ENCODE peak calls at places on chromosomes 13 and 19, in five cellular contexts. One of them, this sample, is unnamed.

GRCh38 chr13:65783383-65783782 is 1446.8 kb downstream of the PCDH9 start:
- DNase-seq in hepatocyte: no peak
- DNase-seq in pancreas: no peak
- DNase-seq in iPS DF 6.9: no peak
- DNase-seq in PC-3: no peak
- DNase-seq in this sample: no peak

GRCh38 chr19:3073931-3074595 is 11.8 kb upstream of the TLE5 start:
- DNase-seq in iPS DF 6.9: no peak
- DNase-seq in PC-3: no peak
- DNase-seq in pancreas: peak; percentile 19
- DNase-seq in hepatocyte: no peak
- DNase-seq in this sample: no peak

GRCh38 chr19:28468701-28469459 is 744.1 kb downstream of the UQCRFS1 start:
- DNase-seq in pancreas: peak; percentile 31
- DNase-seq in iPS DF 6.9: no peak
- DNase-seq in hepatocyte: peak; percentile 79
- DNase-seq in PC-3: peak; percentile 1
- DNase-seq in this sample: peak; percentile 56

GRCh38 chr19:15260939-15261338 is 28.7 kb upstream of the EPHX3 start:
- DNase-seq in pancreas: no peak
- DNase-seq in PC-3: peak; percentile 18
- DNase-seq in iPS DF 6.9: no peak
- DNase-seq in hepatocyte: no peak
- DNase-seq in this sample: no peak

GRCh38 chr13:27183561-27184147 is 12.0 kb upstream of the USP12 start:
- DNase-seq in pancreas: peak; percentile 67
- DNase-seq in hepatocyte: no peak
- DNase-seq in PC-3: peak; percentile 49
- DNase-seq in iPS DF 6.9: no peak
- DNase-seq in this sample: no peak

GRCh38 chr19:49528211-49528771 is 488 bp downstream of the RCN3 start:
- DNase-seq in iPS DF 6.9: no peak
- DNase-seq in PC-3: no peak
- DNase-seq in hepatocyte: no peak
- DNase-seq in pancreas: no peak
- DNase-seq in this sample: no peak

GRCh38 chr19:42683917-42684513 is 56.3 kb downstream of the PSG3 start:
- DNase-seq in hepatocyte: no peak
- DNase-seq in pancreas: no peak
- DNase-seq in iPS DF 6.9: peak; percentile 13
- DNase-seq in PC-3: peak; percentile 53
- DNase-seq in this sample: no peak

GRCh38 chr13:95784161-95784880 is 107.4 kb downstream of the DNAJC3 start:
- DNase-seq in iPS DF 6.9: no peak
- DNase-seq in hepatocyte: peak; percentile 56
- DNase-seq in pancreas: no peak
- DNase-seq in PC-3: peak; percentile 62
- DNase-seq in this sample: no peak

GRCh38 chr19:41999071-41999877 is 5.2 kb upstream of the ATP1A3 start:
- DNase-seq in pancreas: no peak
- DNase-seq in hepatocyte: no peak
- DNase-seq in PC-3: no peak
- DNase-seq in iPS DF 6.9: no peak
- DNase-seq in this sample: no peak

GRCh38 chr19:1725100-1726064 is 27.9 kb upstream of the ONECUT3 start:
- DNase-seq in PC-3: peak; percentile 46
- DNase-seq in hepatocyte: peak; percentile 75
- DNase-seq in iPS DF 6.9: no peak
- DNase-seq in pancreas: peak; percentile 49
- DNase-seq in this sample: no peak

GRCh38 chr19:38596057-38596981 is 21.4 kb downstream of the MAP4K1 start:
- DNase-seq in hepatocyte: peak; percentile 77
- DNase-seq in iPS DF 6.9: peak; percentile 88
- DNase-seq in pancreas: peak; percentile 74
- DNase-seq in PC-3: peak; percentile 14
- DNase-seq in this sample: peak; percentile 79

GRCh38 chr13:97512732-97513131 is 78.8 kb downstream of the RAP2A start:
- DNase-seq in PC-3: no peak
- DNase-seq in hepatocyte: no peak
- DNase-seq in iPS DF 6.9: no peak
- DNase-seq in pancreas: no peak
- DNase-seq in this sample: no peak

GRCh38 chr13:32877491-32877890 is 138.7 kb upstream of the KL start:
- DNase-seq in pancreas: no peak
- DNase-seq in iPS DF 6.9: no peak
- DNase-seq in hepatocyte: no peak
- DNase-seq in PC-3: no peak
- DNase-seq in this sample: no peak

GRCh38 chr19:34722353-34722752 is 11.7 kb upstream of the ZNF181 start:
- DNase-seq in PC-3: peak; percentile 27
- DNase-seq in hepatocyte: no peak
- DNase-seq in iPS DF 6.9: no peak
- DNase-seq in pancreas: no peak
- DNase-seq in this sample: no peak

GRCh38 chr19:2154587-2155075 is 3.3 kb upstream of the AP3D1 start:
- DNase-seq in hepatocyte: peak; percentile 10
- DNase-seq in iPS DF 6.9: no peak
- DNase-seq in PC-3: peak; percentile 82
- DNase-seq in pancreas: no peak
- DNase-seq in this sample: no peak

GRCh38 chr13:109145631-109146030 is 516.2 kb downstream of the MYO16 start:
- DNase-seq in iPS DF 6.9: no peak
- DNase-seq in pancreas: no peak
- DNase-seq in PC-3: peak; percentile 74
- DNase-seq in hepatocyte: peak; percentile 81
- DNase-seq in this sample: no peak

GRCh38 chr13:54078271-54078670 is 1049.7 kb downstream of the OLFM4 start:
- DNase-seq in PC-3: no peak
- DNase-seq in iPS DF 6.9: no peak
- DNase-seq in pancreas: no peak
- DNase-seq in hepatocyte: no peak
- DNase-seq in this sample: no peak

GRCh38 chr19:32497386-32497785 is 83.6 kb upstream of the PDCD5 start:
- DNase-seq in iPS DF 6.9: no peak
- DNase-seq in PC-3: no peak
- DNase-seq in pancreas: no peak
- DNase-seq in hepatocyte: no peak
- DNase-seq in this sample: no peak

GRCh38 chr19:5434351-5434917 is 20.8 kb upstream of the ZNRF4 start:
- DNase-seq in pancreas: no peak
- DNase-seq in PC-3: no peak
- DNase-seq in hepatocyte: no peak
- DNase-seq in iPS DF 6.9: no peak
- DNase-seq in this sample: no peak

GRCh38 chr13:88979465-88980180 is 1308.5 kb downstream of the SLITRK5 start:
- DNase-seq in pancreas: no peak
- DNase-seq in hepatocyte: peak; percentile 9
- DNase-seq in iPS DF 6.9: no peak
- DNase-seq in PC-3: peak; percentile 3
- DNase-seq in this sample: no peak

GRCh38 chr13:106376411-106377112 is 158.9 kb downstream of the EFNB2 start:
- DNase-seq in hepatocyte: no peak
- DNase-seq in PC-3: peak; percentile 91
- DNase-seq in iPS DF 6.9: no peak
- DNase-seq in pancreas: no peak
- DNase-seq in this sample: peak; percentile 49

GRCh38 chr19:42985588-42985987 is 40.7 kb downstream of the PSG11 start:
- DNase-seq in hepatocyte: no peak
- DNase-seq in pancreas: no peak
- DNase-seq in PC-3: no peak
- DNase-seq in iPS DF 6.9: no peak
- DNase-seq in this sample: no peak

GRCh38 chr13:44232729-44233128 is 140.9 kb upstream of the SERP2 start:
- DNase-seq in iPS DF 6.9: no peak
- DNase-seq in PC-3: no peak
- DNase-seq in pancreas: no peak
- DNase-seq in hepatocyte: no peak
- DNase-seq in this sample: no peak

GRCh38 chr13:76622336-76623045 is 263.7 kb downstream of the KCTD12 start:
- DNase-seq in PC-3: no peak
- DNase-seq in iPS DF 6.9: no peak
- DNase-seq in hepatocyte: no peak
- DNase-seq in pancreas: no peak
- DNase-seq in this sample: no peak

GRCh38 chr19:57779220-57779845 is 9.9 kb downstream of the ZNF586 start:
- DNase-seq in pancreas: no peak
- DNase-seq in PC-3: no peak
- DNase-seq in hepatocyte: no peak
- DNase-seq in iPS DF 6.9: no peak
- DNase-seq in this sample: no peak

GRCh38 chr13:38979891-38980627 is 10.6 kb downstream of the STOML3 start:
- DNase-seq in pancreas: no peak
- DNase-seq in iPS DF 6.9: no peak
- DNase-seq in PC-3: no peak
- DNase-seq in hepatocyte: peak; percentile 23
- DNase-seq in this sample: no peak

GRCh38 chr13:95813139-95813538 is 136.2 kb downstream of the DNAJC3 start:
- DNase-seq in iPS DF 6.9: no peak
- DNase-seq in pancreas: no peak
- DNase-seq in PC-3: no peak
- DNase-seq in hepatocyte: no peak
- DNase-seq in this sample: no peak

GRCh38 chr19:53094749-53095575 is 8.3 kb downstream of the ZNF160 start:
- DNase-seq in PC-3: no peak
- DNase-seq in pancreas: no peak
- DNase-seq in hepatocyte: peak; percentile 12
- DNase-seq in iPS DF 6.9: peak; percentile 67
- DNase-seq in this sample: no peak

GRCh38 chr19:3950871-3951861 is 18.3 kb downstream of the NMRK2 start:
- DNase-seq in hepatocyte: no peak
- DNase-seq in iPS DF 6.9: no peak
- DNase-seq in PC-3: no peak
- DNase-seq in pancreas: peak; percentile 49
- DNase-seq in this sample: no peak

GRCh38 chr19:10246511-10246910 is 5.5 kb upstream of the MRPL4 start:
- DNase-seq in pancreas: no peak
- DNase-seq in PC-3: no peak
- DNase-seq in hepatocyte: no peak
- DNase-seq in iPS DF 6.9: no peak
- DNase-seq in this sample: no peak

GRCh38 chr13:50449465-50449864 is 394.0 kb downstream of the DLEU7 start:
- DNase-seq in iPS DF 6.9: no peak
- DNase-seq in PC-3: no peak
- DNase-seq in pancreas: no peak
- DNase-seq in hepatocyte: no peak
- DNase-seq in this sample: no peak

DNA sequence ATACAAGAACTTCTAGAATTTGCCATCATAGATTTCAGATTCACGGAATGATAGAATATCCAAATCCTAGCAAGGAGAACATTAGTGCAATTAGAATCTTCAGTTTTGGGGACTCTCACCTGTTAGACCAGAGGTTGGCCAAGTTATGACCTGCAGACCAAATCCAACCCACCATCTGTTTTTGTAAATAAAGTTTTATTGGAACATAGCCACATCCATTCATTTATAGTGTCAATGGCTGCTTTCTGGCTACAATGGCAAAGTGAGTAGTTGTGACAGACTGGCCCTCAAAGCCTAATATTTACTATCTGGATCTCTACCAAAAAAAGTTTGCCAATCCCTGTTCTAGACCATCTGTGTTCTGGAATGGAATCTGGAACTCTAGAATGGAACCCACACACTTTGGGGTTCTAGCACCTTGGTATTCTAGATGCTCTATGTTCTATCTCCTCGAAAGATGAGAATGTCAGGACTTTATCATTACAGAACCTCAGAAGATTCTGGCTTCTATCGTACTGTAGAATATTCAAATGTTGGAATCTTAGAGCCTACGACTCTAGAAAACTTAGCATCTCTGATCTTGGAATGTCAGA is 2.5 kb downstream of the KPTN start:
- DNase-seq in iPS DF 6.9: no peak
- DNase-seq in PC-3: no peak
- DNase-seq in pancreas: no peak
- DNase-seq in hepatocyte: no peak
- DNase-seq in this sample: no peak
- H3K4me3 ChIP-seq in iPS DF 6.9: no peak overlapping the region
- H3K4me3 ChIP-seq in PC-3: no peak overlapping the region
- H3K4me3 ChIP-seq in pancreas: no peak overlapping the region
- H3K4me3 ChIP-seq in hepatocyte: no peak overlapping the region
- H3K4me3 ChIP-seq in this sample: no peak overlapping the region

DNA sequence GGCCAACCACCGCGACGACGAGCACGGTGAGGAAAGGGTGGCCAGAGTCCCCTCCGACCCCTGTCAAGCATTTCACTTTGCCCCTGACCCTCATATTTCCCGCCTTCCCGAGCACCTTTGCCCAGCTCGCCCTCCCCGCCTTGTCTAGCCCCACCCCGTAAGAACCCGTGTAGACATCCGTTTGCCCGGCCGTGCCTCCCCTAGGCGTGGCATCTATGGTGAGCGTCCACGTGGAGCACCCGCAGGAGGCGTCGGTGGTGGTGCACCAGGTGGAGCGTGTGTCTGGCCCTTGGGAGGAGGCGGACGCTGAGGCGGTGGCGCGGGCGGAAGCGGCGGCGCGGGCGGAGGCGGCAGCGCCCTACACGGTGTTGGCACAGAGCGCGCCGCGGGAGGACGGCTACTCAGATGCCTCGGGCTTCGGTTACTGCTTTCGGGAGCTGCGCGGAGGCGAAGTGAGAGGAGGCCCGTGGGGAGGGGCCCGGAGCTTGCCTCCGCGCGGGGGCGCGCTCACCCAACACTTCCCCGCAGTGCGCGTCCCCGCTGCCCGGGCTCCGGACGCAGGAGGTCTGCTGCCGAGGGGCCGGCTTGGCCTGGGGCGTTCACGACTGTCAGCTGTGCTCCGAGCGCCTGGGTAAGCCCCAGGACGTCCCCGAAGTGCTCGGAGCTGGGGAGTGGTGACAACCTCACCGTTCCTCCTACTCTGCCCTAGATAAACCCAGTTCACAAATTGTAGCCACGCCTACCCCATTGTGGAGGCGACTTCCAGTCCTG is 4.2 kb downstream of the LTBP4 start:
- DNase-seq in pancreas: peak; percentile 83
- DNase-seq in PC-3: peak; percentile 83
- DNase-seq in iPS DF 6.9: no peak
- DNase-seq in hepatocyte: peak; percentile 84
- DNase-seq in this sample: peak; percentile 89
- H3K27ac ChIP-seq in pancreas: peak overlapping the region; percentile 43
- H3K27ac ChIP-seq in PC-3: peak overlapping the region; percentile 45
- H3K27ac ChIP-seq in iPS DF 6.9: no peak overlapping the region
- H3K27ac ChIP-seq in hepatocyte: peak overlapping the region; percentile 76
- H3K27ac ChIP-seq in this sample: peak overlapping the region; percentile 82

GRCh38 chr19:18470153-18470552 is 32.2 kb upstream of the ISYNA1 start:
- DNase-seq in iPS DF 6.9: no peak
- DNase-seq in hepatocyte: peak; percentile 56
- DNase-seq in pancreas: no peak
- DNase-seq in PC-3: no peak
- DNase-seq in this sample: no peak
- H3K4me1 ChIP-seq in iPS DF 6.9: peaks cover 3% of the 10 kb centered on the region
- H3K4me1 ChIP-seq in hepatocyte: peaks cover 17% of the 10 kb centered on the region
- H3K4me1 ChIP-seq in pancreas: peaks cover 5% of the 10 kb centered on the region
- H3K4me1 ChIP-seq in PC-3: peaks cover 12% of the 10 kb centered on the region
- H3K4me1 ChIP-seq in this sample: peaks cover 58% of the 10 kb centered on the region

DNA sequence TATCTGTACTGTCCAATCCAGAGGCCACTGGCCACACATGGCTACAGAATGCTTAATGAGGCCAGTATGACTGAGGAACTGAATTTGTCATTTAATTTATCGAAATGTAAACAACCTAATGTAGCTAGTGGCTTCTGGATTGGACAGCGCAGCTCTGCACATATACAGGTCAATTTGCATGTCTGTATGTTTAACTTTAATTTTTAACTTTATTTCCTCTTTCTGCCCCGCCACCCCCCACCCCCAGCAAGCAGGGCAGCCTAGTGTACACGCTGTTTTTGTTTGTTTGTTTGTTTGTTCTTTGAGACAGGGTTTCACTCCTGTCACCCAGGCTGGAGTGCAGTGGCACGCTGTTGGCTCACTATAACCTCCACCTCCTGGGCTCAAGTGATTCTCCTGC is 15.5 kb downstream of the ZSWIM9 start:
- DNase-seq in hepatocyte: no peak
- DNase-seq in pancreas: no peak
- DNase-seq in iPS DF 6.9: no peak
- DNase-seq in PC-3: no peak
- DNase-seq in this sample: no peak
- H3K4me3 ChIP-seq in hepatocyte: no peak overlapping the region
- H3K4me3 ChIP-seq in pancreas: no peak overlapping the region
- H3K4me3 ChIP-seq in iPS DF 6.9: no peak overlapping the region
- H3K4me3 ChIP-seq in PC-3: no peak overlapping the region
- H3K4me3 ChIP-seq in this sample: no peak overlapping the region

This sample was measured in lower lobe of right lung.